ENCODE peak calls at places on chromosomes 12 and 14, in five cellular contexts. D, E, J, L and C are unnamed samples.

GRCh38 chr12:123617580-123617979 is 15.7 kb downstream of the DDX55 start:
- DNase-seq in L (no peak), D (no peak), J (no peak), E (no peak), C (no peak)

GRCh38 chr12:12376636-12377448 is 20.0 kb downstream of the BORCS5 start:
- DNase-seq in D (peak; percentile 27), J (peak; percentile 82), E (peak; percentile 81), L (peak; percentile 50), C (peak; percentile 51)

GRCh38 chr12:14846042-14846587 is 2.8 kb upstream of the ART4 start:
- DNase-seq in L (no peak), D (no peak), J (no peak), E (no peak), C (no peak)

GRCh38 chr12:468671-469389 is 9.1 kb downstream of the B4GALNT3 start:
- DNase-seq in D (no peak), J (peak; percentile 62), L (no peak), E (no peak), C (no peak)

GRCh38 chr12:70815866-70816470 is 104.6 kb downstream of the PTPRR start:
- DNase-seq in L (no peak), J (no peak), D (no peak), E (no peak), C (no peak)

GRCh38 chr12:6996040-6996441 is 22.2 kb downstream of the LPCAT3 start:
- DNase-seq in D (no peak), E (no peak), L (no peak), J (peak; percentile 71), C (no peak)

GRCh38 chr12:105860556-105861207 is 278.1 kb downstream of the NUAK1 start:
- DNase-seq in L (no peak), J (peak; percentile 47), D (no peak), E (no peak), C (no peak)

GRCh38 chr12:105331805-105332251 is 1.3 kb downstream of the C12orf75 start:
- DNase-seq in L (no peak), E (peak; percentile 50), D (peak; percentile 80), J (peak; percentile 21), C (peak; percentile 50)

GRCh38 chr12:17215754-17216153 is 609.8 kb upstream of the LMO3 start:
- DNase-seq in J (no peak), E (no peak), L (no peak), D (no peak), C (peak; percentile 5)

GRCh38 chr12:112900298-112901145 is 6.2 kb upstream of the OAS1 start:
- DNase-seq in L (no peak), E (peak; percentile 45), D (peak; percentile 65), J (peak; percentile 67), C (peak; percentile 70)

GRCh38 chr12:1518763-1519516 is 75.4 kb downstream of the FBXL14 start:
- DNase-seq in L (no peak), D (no peak), J (peak; percentile 40), E (no peak), C (peak; percentile 30)

DNA sequence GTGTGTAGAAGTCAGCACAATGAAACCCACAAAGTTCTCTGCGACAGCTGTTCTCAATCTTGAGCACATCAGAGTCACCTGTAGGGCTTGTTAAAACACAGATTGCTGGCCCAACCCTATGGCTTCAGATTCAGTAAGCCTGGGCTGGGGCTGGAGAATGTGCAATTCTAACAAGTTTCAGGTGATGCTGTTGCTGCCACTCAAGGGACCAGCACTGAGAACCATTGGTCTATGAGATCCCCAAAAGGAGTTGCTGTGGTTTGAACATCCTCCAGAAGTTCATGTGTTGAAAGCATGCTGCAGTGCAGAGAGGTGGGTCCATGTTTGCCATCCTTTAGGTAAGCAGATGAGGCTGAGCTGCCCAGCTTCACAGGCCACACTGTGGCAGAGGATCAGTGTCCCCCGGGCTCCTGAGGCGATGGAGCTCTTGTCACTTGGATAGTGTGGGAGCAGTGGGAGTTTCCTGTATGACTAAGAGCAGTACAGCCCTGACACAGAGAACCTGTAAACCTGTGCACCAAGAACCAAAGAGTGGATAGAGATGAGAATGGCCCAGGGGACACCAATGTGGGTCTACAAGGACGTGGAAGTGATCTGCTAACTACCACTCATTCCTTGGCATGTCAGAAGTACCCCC is 8.0 kb upstream of the RTRAF start:
- DNase-seq in D (no peak), L (no peak), J (no peak), E (no peak), C (no peak)
- H3K4me3 ChIP-seq in D (no peak overlapping the region), L (no peak overlapping the region), J (no peak overlapping the region), E (no peak overlapping the region), C (no peak overlapping the region)

GRCh38 chr12:114694436-114695304 is 10.7 kb upstream of the TBX3 start:
- DNase-seq in L (no peak), J (no peak), E (no peak), D (no peak), C (peak; percentile 26)

GRCh38 chr12:114695305-114695592 is 11.3 kb upstream of the TBX3 start:
- DNase-seq in L (no peak), J (no peak), E (no peak), D (no peak), C (no peak)

GRCh38 chr12:114691810-114692557 is 8.0 kb upstream of the TBX3 start:
- DNase-seq in L (no peak), D (no peak), E (no peak), J (no peak), C (peak; percentile 61)

GRCh38 chr12:114692558-114693531 is 8.9 kb upstream of the TBX3 start:
- DNase-seq in L (no peak), E (no peak), D (no peak), J (peak; percentile 80), C (peak; percentile 63)

GRCh38 chr12:114693532-114693931 is 9.6 kb upstream of the TBX3 start:
- DNase-seq in L (no peak), E (no peak), D (no peak), J (no peak), C (no peak)
- H3K27me3 ChIP-seq in L (no peaks in the 10 kb centered on the region), E (peaks cover 32% of the 10 kb centered on the region), D (peaks cover 23% of the 10 kb centered on the region), J (peaks cover 30% of the 10 kb centered on the region), C (peaks cover 99% of the 10 kb centered on the region)

GRCh38 chr14:57227083-57227482 is 41.6 kb downstream of the EXOC5 start:
- DNase-seq in L (no peak), E (no peak), J (no peak), D (no peak), C (no peak)

GRCh38 chr14:57221931-57222330 is 46.8 kb downstream of the EXOC5 start:
- DNase-seq in D (no peak), L (no peak), J (no peak), E (no peak), C (no peak)
- H3K36me3 ChIP-seq in D (peaks cover 65% of the 10 kb centered on the region), L (no peaks in the 10 kb centered on the region), J (peaks cover 4% of the 10 kb centered on the region), E (peaks cover 19% of the 10 kb centered on the region), C (peaks cover 1% of the 10 kb centered on the region)

DNA sequence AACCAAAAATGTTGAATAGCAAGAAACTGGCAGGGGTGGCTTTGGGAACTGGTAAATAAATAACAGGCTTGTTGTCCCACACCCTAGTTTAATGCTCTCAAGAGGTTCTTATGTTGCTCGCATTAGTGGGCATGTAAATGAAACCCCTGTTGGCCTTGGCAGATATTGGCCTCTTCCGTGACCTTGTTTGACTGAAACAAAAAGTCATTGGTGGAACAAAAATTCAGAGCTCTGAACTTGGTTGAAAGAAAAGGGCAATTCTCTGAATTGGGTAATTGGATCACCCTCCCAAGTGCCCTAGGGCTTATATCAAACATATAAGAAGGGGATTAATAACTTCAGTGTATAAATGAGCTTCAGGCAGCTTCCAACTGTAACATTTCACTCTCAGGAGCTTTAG is 426.2 kb downstream of the ZFP36L1 start:
- DNase-seq in E (no peak), L (no peak), J (no peak), D (no peak), C (no peak)
- H3K4me3 ChIP-seq in E (no peak overlapping the region), L (no peak overlapping the region), J (no peak overlapping the region), D (no peak overlapping the region), C (no peak overlapping the region)

DNA sequence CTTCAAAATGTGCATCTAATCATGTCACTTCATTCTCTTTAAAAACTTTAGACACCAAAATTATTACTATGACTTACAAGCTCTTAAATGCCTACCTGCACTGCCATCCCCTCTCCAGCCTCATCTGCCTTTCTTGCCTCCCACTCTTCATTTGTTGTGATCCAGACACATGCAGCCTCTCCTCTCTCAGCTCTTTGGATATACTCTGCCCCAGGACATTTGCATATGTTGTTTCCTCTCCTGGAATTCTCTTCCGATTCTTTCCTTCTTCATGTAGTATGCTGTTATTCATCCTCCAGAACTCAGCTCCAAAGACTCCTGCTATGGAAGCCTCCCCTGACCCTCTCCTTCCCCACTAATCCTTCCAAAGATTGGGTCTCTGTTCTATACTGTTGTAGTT is 197.6 kb downstream of the ANO4 start:
- DNase-seq in E (no peak), L (no peak), D (no peak), J (no peak), C (no peak)
- H3K27me3 ChIP-seq in E (no peaks in the 10 kb centered on the region), L (no peaks in the 10 kb centered on the region), D (no peaks in the 10 kb centered on the region), J (no peaks in the 10 kb centered on the region), C (no peaks in the 10 kb centered on the region)

DNA sequence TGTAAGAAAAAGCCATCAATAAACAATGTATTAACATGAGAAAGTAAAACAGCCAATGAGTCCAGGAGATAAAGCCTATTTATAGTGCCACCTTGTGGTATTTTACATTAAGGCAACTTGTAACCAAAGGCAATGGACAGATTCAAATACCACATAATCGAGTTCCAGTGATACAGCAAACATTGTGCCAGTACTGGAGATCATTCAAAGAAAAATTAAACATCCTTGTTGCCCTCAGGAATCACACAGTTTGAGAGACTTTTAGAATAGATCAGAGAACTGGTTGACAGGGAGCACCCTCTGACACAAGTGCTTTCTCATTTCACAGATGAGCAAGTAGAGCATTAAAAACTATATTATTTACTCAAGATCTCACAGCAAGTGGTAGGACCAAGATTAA is 98.1 kb downstream of the DDHD1 start:
- DNase-seq in D (no peak), L (no peak), J (peak; percentile 55), E (peak; percentile 28), C (peak; percentile 30)
- H3K36me3 ChIP-seq in D (peaks cover 62% of the 10 kb centered on the region), L (no peaks in the 10 kb centered on the region), J (no peaks in the 10 kb centered on the region), E (peaks cover 18% of the 10 kb centered on the region), C (no peaks in the 10 kb centered on the region)

GRCh38 chr12:132249747-132250478 is 79.5 kb downstream of the GALNT9 start:
- DNase-seq in L (no peak), E (no peak), D (no peak), J (no peak), C (no peak)
- H3K4me3 ChIP-seq in L (no peak overlapping the region), E (no peak overlapping the region), D (no peak overlapping the region), J (no peak overlapping the region), C (no peak overlapping the region)